ENCODE peak calls at places on chromosomes 3 and 15, in seven cellular contexts. A is dorsolateral prefrontal cortex, Y is lung, F is ovary, D is transverse colon, O is AG04450, K is testis. V is an unnamed sample.

GRCh38 chr15:69757186-69757585 is 304.6 kb downstream of the RPLP1 start:
- DNase-seq in A (no peak), Y (no peak), F (no peak), D (no peak), O (no peak), K (no peak), V (no peak)

GRCh38 chr3:140508545-140508944 is 169.3 kb upstream of the TRIM42 start:
- DNase-seq in A (no peak), Y (no peak), F (no peak), D (no peak), O (no peak), K (no peak), V (no peak)

GRCh38 chr15:96273317-96274086 is 57.0 kb upstream of the NR2F2 start:
- DNase-seq in A (no peak), Y (no peak), F (no peak), D (no peak), O (peak; percentile 95), K (no peak), V (no peak)

GRCh38 chr15:90667063-90667754 is 49.9 kb upstream of the BLM start:
- DNase-seq in A (no peak), Y (no peak), F (no peak), D (no peak), O (no peak), K (no peak), V (no peak)

GRCh38 chr3:8996681-8997121 is 33.4 kb upstream of the RAD18 start:
- DNase-seq in A (no peak), Y (no peak), F (peak; percentile 81), D (no peak), O (peak; percentile 11), K (peak; percentile 85), V (no peak)

GRCh38 chr3:170523248-170523647 is 62.6 kb downstream of the SLC7A14 start:
- DNase-seq in A (no peak), Y (no peak), F (no peak), D (no peak), O (no peak), K (no peak), V (no peak)

GRCh38 chr15:86021281-86022264 is 58.1 kb upstream of the AGBL1 start:
- DNase-seq in A (no peak), Y (peak; percentile 33), F (no peak), D (peak; percentile 37), O (no peak), K (no peak), V (no peak)

GRCh38 chr15:52284164-52284563 is 11.4 kb downstream of the MYO5C start:
- DNase-seq in A (no peak), Y (no peak), F (no peak), D (no peak), O (peak; percentile 26), K (no peak), V (no peak)

GRCh38 chr15:84872009-84872900 is 12.2 kb upstream of the SLC28A1 start:
- DNase-seq in A (no peak), Y (no peak), F (no peak), D (no peak), O (no peak), K (no peak), V (no peak)

GRCh38 chr3:184539801-184540440 is 21.7 kb upstream of the EPHB3 start:
- DNase-seq in A (no peak), Y (peak; percentile 23), F (no peak), D (no peak), O (no peak), K (no peak), V (no peak)

GRCh38 chr3:97161169-97161568 is 346.8 kb downstream of the EPHA6 start:
- DNase-seq in A (no peak), Y (no peak), F (no peak), D (no peak), O (no peak), K (no peak), V (no peak)

GRCh38 chr3:30440880-30441279 is 165.5 kb upstream of the TGFBR2 start:
- DNase-seq in A (no peak), Y (no peak), F (no peak), D (peak; percentile 14), O (no peak), K (peak; percentile 60), V (no peak)

GRCh38 chr3:194757629-194758028 is 71.9 kb downstream of the FAM43A start:
- DNase-seq in A (no peak), Y (no peak), F (no peak), D (no peak), O (no peak), K (peak; percentile 63), V (no peak)

GRCh38 chr3:24519368-24520100 is 24.9 kb upstream of the THRB start:
- DNase-seq in A (no peak), Y (no peak), F (no peak), D (no peak), O (no peak), K (peak; percentile 51), V (no peak)

GRCh38 chr15:64755427-64755823 is 20.0 kb downstream of the RBPMS2 start:
- DNase-seq in A (no peak), Y (no peak), F (no peak), D (no peak), O (no peak), K (no peak), V (no peak)

GRCh38 chr3:24195504-24196230 is 250.6 kb downstream of the NR1D2 start:
- DNase-seq in A (no peak), Y (no peak), F (no peak), D (no peak), O (no peak), K (no peak), V (no peak)

GRCh38 chr15:45891766-45892165 is 256.9 kb downstream of the SQOR start:
- DNase-seq in A (no peak), Y (no peak), F (no peak), D (peak; percentile 17), O (no peak), K (no peak), V (no peak)

GRCh38 chr3:181629029-181629428 is 82.7 kb upstream of the SOX2 start:
- DNase-seq in A (no peak), Y (no peak), F (no peak), D (no peak), O (no peak), K (no peak), V (no peak)

GRCh38 chr3:107753494-107753893 is 230.7 kb downstream of the BBX start:
- DNase-seq in A (no peak), Y (no peak), F (peak; percentile 40), D (peak; percentile 29), O (no peak), K (peak; percentile 69), V (peak; percentile 77)

GRCh38 chr3:171234298-171235020 is 207.9 kb upstream of the SLC2A2 start:
- DNase-seq in A (peak; percentile 23), Y (no peak), F (no peak), D (no peak), O (no peak), K (no peak), V (no peak)

GRCh38 chr3:129559565-129560079 is 16.6 kb downstream of the H1-8 start:
- DNase-seq in A (no peak), Y (no peak), F (no peak), D (no peak), O (no peak), K (no peak), V (no peak)

GRCh38 chr3:129556890-129557736 is 14.1 kb downstream of the H1-8 start:
- DNase-seq in A (no peak), Y (no peak), F (no peak), D (no peak), O (no peak), K (peak; percentile 65), V (no peak)

GRCh38 chr3:129557737-129558037 is 14.7 kb downstream of the H1-8 start:
- DNase-seq in A (no peak), Y (no peak), F (no peak), D (no peak), O (no peak), K (no peak), V (no peak)

GRCh38 chr3:129558772-129559564 is 16.0 kb downstream of the H1-8 start:
- DNase-seq in A (no peak), Y (no peak), F (no peak), D (no peak), O (peak; percentile 32), K (no peak), V (peak; percentile 80)

DNA sequence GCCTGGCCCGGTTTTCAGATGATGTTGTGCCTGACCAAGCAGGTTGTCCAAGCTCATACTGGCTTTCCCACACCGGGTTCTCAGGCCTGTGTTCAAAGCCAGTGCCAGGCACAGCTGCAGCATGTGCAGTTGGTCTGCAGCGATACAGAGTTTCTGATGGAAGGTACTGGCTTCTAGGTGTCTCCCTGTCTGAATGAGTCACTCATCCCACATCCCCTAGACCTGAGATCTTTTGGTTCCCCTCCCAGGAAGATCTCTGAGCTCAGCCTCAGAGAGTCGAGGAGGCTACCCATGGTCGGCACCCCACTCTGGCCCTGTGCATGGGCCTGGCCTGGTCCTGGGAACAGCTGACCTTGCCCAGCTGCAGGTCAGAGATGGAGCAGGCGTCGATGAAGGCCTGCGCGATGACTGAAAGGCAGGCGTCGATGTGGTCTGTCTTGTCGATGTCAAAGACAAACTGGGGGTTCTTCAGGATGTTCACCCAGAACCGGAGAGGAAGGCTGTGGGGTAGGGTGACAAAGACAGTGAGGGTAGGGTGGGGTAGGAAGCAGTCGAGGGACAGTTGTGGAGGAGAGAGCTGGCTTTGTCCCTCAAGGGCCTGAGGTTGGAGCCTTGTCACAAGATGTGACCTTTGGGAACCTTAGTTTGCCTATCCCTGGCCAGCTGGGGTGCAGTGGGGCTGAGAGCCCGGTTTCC is 15.2 kb downstream of the H1-8 start:
- DNase-seq in A (no peak), Y (no peak), F (no peak), D (no peak), O (no peak), K (no peak), V (no peak)
- H3K27ac ChIP-seq in A (no peak overlapping the region), Y (no peak overlapping the region), F (no peak overlapping the region), D (peak overlapping the region; percentile 80), O (peak overlapping the region; percentile 39), K (peak overlapping the region; percentile 59), V (peak overlapping the region; percentile 58)

DNA sequence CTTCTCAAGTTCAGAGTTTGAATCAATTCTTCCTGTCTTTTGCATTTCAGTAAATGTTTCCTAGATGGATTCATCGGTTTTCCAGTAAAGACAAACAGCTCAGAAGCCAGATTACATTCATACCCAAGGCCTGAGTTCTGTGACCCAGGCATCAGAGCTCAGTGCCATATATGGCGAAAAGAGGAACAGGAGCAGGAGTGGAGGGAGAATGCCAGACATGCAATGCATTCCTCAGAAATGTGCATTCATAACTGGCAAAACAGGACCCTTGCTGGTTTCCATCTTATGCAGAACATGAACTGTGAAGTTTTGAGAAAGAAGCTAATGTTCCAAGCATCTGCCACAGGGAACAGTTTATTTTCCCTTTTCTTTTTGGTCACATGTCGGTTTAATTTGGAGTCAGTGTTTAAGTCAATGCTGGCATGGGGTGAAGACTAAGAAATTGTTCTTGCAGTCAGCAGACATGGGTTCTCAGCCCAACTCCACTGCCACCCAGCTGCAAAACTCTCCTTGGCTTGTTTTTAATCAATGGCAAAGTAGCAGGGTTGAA is 116.5 kb downstream of the LPP start:
- DNase-seq in A (no peak), Y (no peak), F (no peak), D (no peak), O (peak; percentile 95), K (peak; percentile 41), V (no peak)
- TF ChIP-seq CTCF in A (no peak), Y (no peak), F (no peak), D (no peak), O (no peak), K (no peak), V (no peak)

GRCh38 chr15:63044077-63044644 is 1.6 kb downstream of the TPM1 start:
- DNase-seq in A (no peak), Y (no peak), F (no peak), D (no peak), O (no peak), K (no peak), V (no peak)
- H3K27ac ChIP-seq in A (no peak overlapping the region), Y (peak overlapping the region; percentile 91), F (no peak overlapping the region), D (peak overlapping the region; percentile 98), O (peak overlapping the region; percentile 72), K (peak overlapping the region; percentile 85), V (no peak overlapping the region)

GRCh38 chr3:43286115-43286885 is at the start of gene SNRK:
- DNase-seq in A (peak; percentile 87), Y (peak; percentile 88), F (peak; percentile 95), D (peak; percentile 94), O (peak; percentile 13), K (peak; percentile 91), V (peak; percentile 88)
- TF ChIP-seq CTCF in A (peak; percentile 27), Y (no peak), F (no peak), D (peak; percentile 53), O (peak; percentile 42), K (peak; percentile 23), V (no peak)